ENCODE peak calls at places on chromosomes 5 and 9, in four cellular contexts. C is fibroblast of lung, T is foreskin fibroblast, M is keratinocyte. S is an unnamed sample.

GRCh38 chr5:158976035-158976434 is 123.7 kb downstream of the EBF1 start:
- DNase-seq in C (peak), M (peak), T (peak), S (peak)

GRCh38 chr5:128304791-128305190 is 221.2 kb downstream of the SLC12A2 start:
- DNase-seq in M (no peak), C (peak), T (peak), S (no peak)

GRCh38 chr5:8247485-8247884 is 378.5 kb downstream of the MTRR start:
- DNase-seq in M (no peak), C (no peak), T (peak), S (no peak)

GRCh38 chr9:91786132-91786896 is 163.7 kb downstream of the ROR2 start:
- DNase-seq in M (no peak), T (no peak), C (no peak), S (no peak)

GRCh38 chr9:3004572-3004971 is 160.7 kb upstream of the PUM3 start:
- DNase-seq in M (no peak), T (no peak), C (no peak), S (no peak)

GRCh38 chr9:105205787-105206511 is 38.5 kb upstream of the SLC44A1 start:
- DNase-seq in T (peak), C (peak), M (no peak), S (peak)

GRCh38 chr9:93674580-93675335 is 98.4 kb downstream of the PHF2 start:
- DNase-seq in T (no peak), M (no peak), C (no peak), S (no peak)

GRCh38 chr5:43711496-43711895 is 108.5 kb downstream of the NNT start:
- DNase-seq in C (peak), T (no peak), M (no peak), S (peak)

GRCh38 chr5:88881566-88881965 is 1.4 kb downstream of the MEF2C start:
- DNase-seq in M (no peak), C (no peak), T (peak), S (no peak)

GRCh38 chr5:55134053-55134722 is 25.8 kb upstream of the GPX8 start:
- DNase-seq in T (no peak), M (no peak), C (peak), S (no peak)

GRCh38 chr9:34663296-34663590 is 786 bp upstream of the CCL27 start:
- DNase-seq in C (no peak), M (no peak), T (no peak), S (no peak)

GRCh38 chr5:131265318-131265803 is 1.5 kb downstream of the CDC42SE2 start:
- DNase-seq in M (no peak), C (peak), T (peak), S (peak)
- TF ChIP-seq CTCF in M (peak), C (peak), T (peak), S (peak)

GRCh38 chr9:130518943-130519772 is 60.2 kb upstream of the FUBP3 start:
- DNase-seq in C (no peak), T (no peak), M (no peak), S (no peak)
- TF ChIP-seq CTCF in C (no peak), T (no peak), M (no peak), S (no peak)

DNA sequence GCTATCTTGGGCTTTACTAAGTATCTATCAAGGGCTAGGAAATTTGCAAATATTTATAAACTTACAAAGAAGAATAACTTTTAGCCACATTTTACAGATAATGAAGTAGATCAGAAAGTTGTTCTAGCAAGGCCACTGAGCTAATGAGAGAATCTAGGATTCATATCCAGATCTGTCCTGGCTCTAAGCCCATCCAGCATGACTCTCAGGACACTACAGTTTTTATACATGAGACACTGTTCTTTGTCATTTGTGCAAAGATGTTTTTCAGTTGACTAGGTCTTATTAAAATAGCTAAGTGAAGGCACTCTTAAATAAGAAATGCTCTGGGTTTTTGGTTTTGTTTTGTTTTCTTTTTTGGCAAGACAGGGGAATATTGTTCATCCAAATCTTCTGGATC is 273.1 kb downstream of the GABRB2 start:
- DNase-seq in C (no peak), M (no peak), T (no peak), S (no peak)
- TF ChIP-seq CTCF in C (no peak), M (no peak), T (no peak), S (no peak)

DNA sequence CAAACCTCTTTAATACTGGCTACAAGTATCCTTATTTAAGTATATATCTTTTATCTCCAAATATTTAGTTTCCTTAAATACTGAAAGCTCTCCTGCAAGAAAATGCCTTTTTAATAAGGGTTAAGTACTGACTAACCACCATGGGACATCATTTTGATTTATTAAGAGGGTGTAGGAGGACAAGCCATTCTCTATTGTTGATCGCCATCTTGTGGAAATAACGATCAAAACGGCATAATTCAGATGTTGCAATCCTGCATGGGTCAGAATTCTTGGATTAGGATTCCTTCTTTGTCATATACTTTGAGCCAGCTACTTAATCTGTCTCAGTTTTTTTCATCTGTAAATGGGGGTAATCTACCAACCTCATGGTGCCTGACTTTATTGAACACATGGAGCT is 28.7 kb upstream of the C5orf46 start:
- DNase-seq in T (peak), C (peak), M (no peak), S (peak)
- TF ChIP-seq CTCF in T (no peak), C (peak), M (peak), S (peak)

GRCh38 chr9:87883990-87884389 is 1.3 kb downstream of the SPATA31E1 start:
- DNase-seq in T (no peak), M (no peak), C (no peak), S (no peak)
- TF ChIP-seq CTCF in T (no peak), M (peak), C (peak), S (peak)

GRCh38 chr9:124869986-124870560 is 8.1 kb downstream of the ARPC5L start:
- DNase-seq in M (no peak), C (peak), T (peak), S (peak)

GRCh38 chr9:124869466-124869985 is 7.6 kb downstream of the ARPC5L start:
- DNase-seq in C (peak), T (peak), M (no peak), S (peak)

GRCh38 chr9:124871156-124871561 is 9.2 kb downstream of the ARPC5L start:
- DNase-seq in C (no peak), M (no peak), T (no peak), S (no peak)

GRCh38 chr9:124870723-124871122 is 8.8 kb downstream of the ARPC5L start:
- DNase-seq in C (no peak), T (no peak), M (no peak), S (no peak)

DNA sequence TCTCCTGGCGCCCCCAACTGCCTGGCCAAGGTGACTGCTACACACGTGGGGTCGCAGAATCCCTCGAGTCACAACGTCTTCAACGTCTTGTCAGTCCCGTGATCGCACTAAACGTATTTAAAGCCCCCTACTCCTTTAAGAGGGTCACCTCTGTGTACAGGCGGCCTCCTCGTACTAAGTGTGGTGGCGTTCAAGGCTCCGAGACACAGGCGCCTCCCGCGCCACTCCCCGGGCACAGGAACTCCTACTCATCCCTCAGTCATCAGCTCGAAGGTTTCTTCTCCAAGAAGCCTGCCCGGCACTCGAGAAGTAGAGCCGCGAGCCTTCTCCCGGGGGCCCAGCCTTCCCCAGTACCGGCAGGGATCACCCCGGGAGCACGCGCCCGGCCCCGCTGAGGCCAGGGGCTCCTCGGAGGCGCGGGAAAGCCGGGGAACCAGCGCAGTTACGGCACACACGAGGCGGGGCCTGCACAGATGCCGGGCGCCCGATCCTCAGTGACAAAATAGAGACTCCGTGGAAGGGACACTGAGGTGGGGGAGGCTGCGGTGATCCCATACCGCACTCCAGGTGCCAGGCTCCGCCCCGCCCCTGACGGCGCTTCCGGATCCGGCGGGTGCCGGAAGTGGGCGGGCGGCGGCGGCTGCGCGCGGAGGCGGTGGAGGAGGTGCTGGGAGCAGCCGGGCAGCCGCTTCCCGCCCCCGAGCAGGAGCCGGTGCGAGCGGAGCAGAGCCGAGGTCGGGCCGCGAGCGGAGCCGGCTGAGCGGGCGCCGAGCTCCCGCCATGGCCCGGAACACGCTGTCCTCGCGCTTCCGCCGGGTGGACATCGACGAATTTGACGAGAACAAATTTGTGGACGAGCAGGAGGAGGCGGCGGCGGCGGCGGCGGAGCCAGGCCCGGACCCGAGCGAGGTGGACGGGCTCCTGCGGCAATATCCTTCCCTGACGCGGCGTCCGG is 6.9 kb downstream of the ARPC5L start:
- DNase-seq in T (peak), C (peak), M (no peak), S (peak)
- TF ChIP-seq CTCF in T (no peak), C (peak), M (no peak), S (no peak)

DNA sequence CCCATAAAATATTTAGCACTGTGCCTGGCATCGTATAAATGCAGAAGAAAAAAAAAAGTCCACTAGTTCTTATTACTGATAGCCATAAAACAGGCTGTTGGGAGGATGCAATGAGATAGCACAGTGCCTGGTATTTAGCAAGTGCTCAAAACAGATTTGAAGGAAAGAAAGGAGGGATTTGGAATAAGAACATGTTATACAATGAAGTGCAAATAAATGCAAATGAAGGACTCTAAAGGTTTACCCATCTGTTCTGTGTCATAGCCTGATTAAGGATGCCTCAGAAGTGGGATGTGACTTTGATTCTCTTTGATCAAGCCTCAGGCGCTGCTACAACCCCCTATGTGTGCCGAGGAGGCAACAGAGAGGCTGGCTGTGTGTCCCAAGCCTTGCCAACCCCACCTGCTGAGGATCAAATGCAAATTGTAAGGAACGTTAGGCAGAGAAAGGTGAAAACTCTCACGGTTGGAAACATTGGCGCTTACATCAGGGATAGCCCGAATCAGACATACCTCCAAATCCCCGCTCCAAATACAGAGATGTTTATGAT is 27.2 kb downstream of the GGTA1 start:
- DNase-seq in M (no peak), C (no peak), T (no peak), S (no peak)
- TF ChIP-seq CTCF in M (no peak), C (no peak), T (no peak), S (no peak)